ENCODE peak calls at places on chromosomes 7 and 10, in ten cellular contexts. Q is KBM-7; H is amniotic stem cell; G is MM.1S; Z is stimulated activated CD8-positive, alpha-beta memory T cell treated with anti-CD3 and anti-CD28 coated beads, Interleukin-15, amount 100 ng/mL, for 4 hours; M is T follicular helper cell; N is C1 segment of cervical spinal cord; L is head of caudate nucleus; I is stimulated activated CD4-positive, alpha-beta T cell treated with anti-CD3 and anti-CD28 coated beads, Interleukin-4, amount 100 ng/mL, for 48 hours; S is GF-D8. X is an unnamed sample.

GRCh38 chr10:11762706-11763500 is 20.7 kb downstream of the ECHDC3 start:
- DNase-seq in Z (no peak), G (no peak), M (no peak), N (no peak), Q (no peak), L (no peak), H (no peak), I (no peak), S (no peak), X (no peak)

GRCh38 chr10:110967645-110968044 is 48.2 kb downstream of the SHOC2 start:
- DNase-seq in N (no peak), Q (no peak), Z (no peak), G (no peak), M (no peak), I (no peak), H (no peak), S (no peak), L (no peak), X (no peak)

GRCh38 chr7:132402751-132403245 is 173.5 kb downstream of the PLXNA4 start:
- DNase-seq in N (peak; percentile 21), Q (no peak), G (no peak), Z (no peak), M (no peak), I (no peak), L (peak; percentile 35), H (no peak), S (no peak), X (peak; percentile 51)

GRCh38 chr7:3922175-3922635 is 621.2 kb downstream of the SDK1 start:
- DNase-seq in L (peak; percentile 70), Z (no peak), M (no peak), Q (peak; percentile 4), G (peak; percentile 11), N (peak; percentile 5), S (peak; percentile 10), H (no peak), I (no peak), X (peak; percentile 83)

GRCh38 chr10:30985552-30985951 is 46.1 kb downstream of the ZNF438 start:
- DNase-seq in Q (no peak), Z (no peak), G (no peak), L (no peak), H (no peak), I (no peak), S (no peak), N (no peak), M (no peak), X (no peak)

GRCh38 chr7:133985300-133985699 is 141.8 kb upstream of the LRGUK start:
- DNase-seq in L (no peak), N (no peak), Z (no peak), I (no peak), H (no peak), M (no peak), Q (no peak), G (no peak), S (no peak), X (no peak)

GRCh38 chr7:116709336-116709735 is 37.3 kb downstream of the MET start:
- DNase-seq in Q (no peak), N (no peak), M (no peak), L (no peak), I (no peak), Z (no peak), G (no peak), S (no peak), H (no peak), X (no peak)

GRCh38 chr10:511101-511848 is 178.2 kb downstream of the DIP2C start:
- DNase-seq in I (peak; percentile 90), S (no peak), M (peak; percentile 60), N (peak; percentile 85), G (peak; percentile 78), H (peak; percentile 85), Q (peak; percentile 81), L (peak; percentile 96), Z (peak; percentile 32), X (peak; percentile 92)

GRCh38 chr10:97575101-97575668 is 2.6 kb downstream of the ANKRD2 start:
- DNase-seq in Q (no peak), L (no peak), H (no peak), Z (no peak), M (no peak), I (no peak), G (no peak), N (no peak), S (no peak), X (no peak)

GRCh38 chr7:117019786-117020604 is 66.7 kb downstream of the ST7 start:
- DNase-seq in Z (no peak), M (no peak), L (peak; percentile 92), Q (no peak), I (no peak), S (no peak), G (no peak), N (peak; percentile 60), H (peak; percentile 87), X (peak; percentile 95)

GRCh38 chr10:71128311-71129010 is 83.9 kb upstream of the UNC5B start:
- DNase-seq in Z (no peak), H (no peak), N (no peak), G (no peak), S (no peak), L (no peak), I (no peak), M (no peak), Q (no peak), X (no peak)

GRCh38 chr10:78910476-78910875 is 158.3 kb upstream of the ZMIZ1 start:
- DNase-seq in M (no peak), S (no peak), L (no peak), I (no peak), H (no peak), G (no peak), Q (no peak), N (no peak), Z (no peak), X (no peak)

GRCh38 chr7:56079450-56080185 is 13.1 kb downstream of the PHKG1 start:
- DNase-seq in S (no peak), L (peak; percentile 89), G (no peak), N (peak; percentile 67), Q (no peak), I (no peak), M (no peak), H (peak; percentile 20), Z (no peak), X (peak; percentile 91)

GRCh38 chr10:73717564-73717963 is 19.7 kb upstream of the AGAP5 start:
- DNase-seq in G (peak; percentile 20), M (no peak), Z (no peak), L (peak; percentile 16), H (no peak), Q (peak; percentile 63), I (no peak), S (no peak), N (no peak), X (peak; percentile 87)

GRCh38 chr10:8017276-8017675 is 37.2 kb upstream of the GATA3 start:
- DNase-seq in M (no peak), G (no peak), S (no peak), L (no peak), Q (no peak), N (no peak), I (no peak), Z (no peak), H (no peak), X (no peak)

GRCh38 chr10:97722980-97723379 is 9.4 kb downstream of the MARVELD1 start:
- DNase-seq in I (no peak), S (no peak), G (no peak), L (no peak), Z (no peak), H (no peak), N (no peak), M (no peak), Q (no peak), X (no peak)

GRCh38 chr7:22594020-22594419 is 94.0 kb upstream of the STEAP1B start:
- DNase-seq in I (no peak), M (no peak), Z (no peak), S (no peak), L (no peak), N (no peak), Q (no peak), H (no peak), G (no peak), X (no peak)

GRCh38 chr10:71706216-71707121 is 13.1 kb downstream of the C10orf105 start:
- DNase-seq in S (no peak), H (no peak), G (no peak), Q (no peak), L (no peak), I (no peak), Z (no peak), N (no peak), M (no peak), X (no peak)

GRCh38 chr7:131655866-131656265 is 99.4 kb upstream of the PODXL start:
- DNase-seq in Q (no peak), G (no peak), H (no peak), L (no peak), N (no peak), Z (no peak), I (no peak), S (no peak), M (no peak), X (no peak)

GRCh38 chr10:71864861-71865473 is 13.9 kb upstream of the PSAP start:
- DNase-seq in I (no peak), G (no peak), M (no peak), Z (no peak), N (no peak), H (no peak), L (no peak), S (no peak), Q (no peak), X (no peak)

GRCh38 chr10:132383026-132383565 is 13.9 kb upstream of the PWWP2B start:
- DNase-seq in S (no peak), Q (no peak), Z (no peak), N (no peak), H (no peak), G (no peak), M (no peak), L (no peak), I (no peak), X (no peak)

GRCh38 chr10:123573236-123574147 is 92.7 kb upstream of the GPR26 start:
- DNase-seq in G (peak; percentile 45), M (peak; percentile 10), Z (no peak), S (no peak), I (peak; percentile 41), N (no peak), L (no peak), Q (peak; percentile 45), H (peak; percentile 11), X (no peak)

GRCh38 chr10:19874190-19874589 is 58.0 kb downstream of the PLXDC2 start:
- DNase-seq in M (no peak), H (no peak), I (no peak), G (no peak), Z (no peak), S (no peak), N (no peak), L (no peak), Q (no peak), X (no peak)

GRCh38 chr7:49775065-49775948 is 1.9 kb downstream of the VWC2 start:
- DNase-seq in H (no peak), N (no peak), S (no peak), I (no peak), G (no peak), M (no peak), Q (no peak), L (no peak), Z (no peak), X (no peak)

GRCh38 chr10:97792058-97792721 is 20.4 kb upstream of the SFRP5 start:
- DNase-seq in G (peak; percentile 59), I (peak; percentile 59), Z (peak; percentile 29), M (peak; percentile 61), H (peak; percentile 12), L (peak; percentile 85), S (peak; percentile 1), N (peak; percentile 54), Q (peak; percentile 54), X (peak; percentile 58)

GRCh38 chr10:78177013-78177370 is 143.3 kb downstream of the RPS24 start:
- DNase-seq in H (no peak), Z (no peak), L (peak; percentile 86), N (peak; percentile 59), I (no peak), Q (no peak), M (no peak), G (no peak), S (no peak), X (peak; percentile 95)

GRCh38 chr10:122192142-122192541 is 79.0 kb upstream of the BTBD16 start:
- DNase-seq in Z (no peak), G (no peak), S (no peak), H (no peak), L (peak; percentile 68), N (peak; percentile 33), M (no peak), I (no peak), Q (no peak), X (peak; percentile 61)

X was measured in pons.